ENCODE peak calls at places on chromosomes 2 and 18, in six cellular contexts. D is endothelial cell of umbilical vein, J is H1, B is stomach, G is esophagus muscularis mucosa, R is HL-60. A is an unnamed sample.

GRCh38 chr2:199535445-199536177 is 77.9 kb upstream of the SATB2 start:
- DNase-seq in D (no peak), J (no peak), B (no peak), G (no peak), R (no peak), A (no peak)

GRCh38 chr2:67456441-67456840 is 59.3 kb downstream of the ETAA1 start:
- DNase-seq in D (no peak), J (no peak), B (no peak), G (no peak), R (no peak), A (no peak)

GRCh38 chr18:79393626-79394401 is 1.9 kb upstream of the NFATC1 start:
- DNase-seq in D (peak; percentile 94), J (no peak), B (peak; percentile 83), G (no peak), R (no peak), A (peak; percentile 71)

GRCh38 chr2:211748339-211748738 is 790.3 kb downstream of the ERBB4 start:
- DNase-seq in D (no peak), J (no peak), B (no peak), G (no peak), R (no peak), A (no peak)

GRCh38 chr2:50556934-50557575 is 474.9 kb downstream of the NRXN1 start:
- DNase-seq in D (no peak), J (no peak), B (no peak), G (no peak), R (no peak), A (no peak)

GRCh38 chr2:180033993-180034894 is 27.1 kb upstream of the CWC22 start:
- DNase-seq in D (no peak), J (no peak), B (no peak), G (no peak), R (peak; percentile 9), A (no peak)

GRCh38 chr2:98387478-98387877 is 41.2 kb downstream of the CNGA3 start:
- DNase-seq in D (no peak), J (no peak), B (no peak), G (no peak), R (no peak), A (no peak)

GRCh38 chr2:83827618-83828017 is 631.5 kb downstream of the SUCLG1 start:
- DNase-seq in D (no peak), J (no peak), B (no peak), G (no peak), R (no peak), A (no peak)

GRCh38 chr2:120503793-120504571 is 158.0 kb downstream of the INHBB start:
- DNase-seq in D (peak; percentile 29), J (no peak), B (no peak), G (no peak), R (no peak), A (no peak)

GRCh38 chr2:71923143-71923525 is 224.5 kb downstream of the CYP26B1 start:
- DNase-seq in D (no peak), J (no peak), B (no peak), G (no peak), R (peak; percentile 0), A (no peak)

GRCh38 chr2:201649442-201649841 is 6.1 kb upstream of the TMEM237 start:
- DNase-seq in D (no peak), J (no peak), B (no peak), G (no peak), R (no peak), A (no peak)

GRCh38 chr2:73343992-73344391 is 41.6 kb upstream of the ALMS1 start:
- DNase-seq in D (no peak), J (no peak), B (no peak), G (no peak), R (no peak), A (no peak)

GRCh38 chr18:76528477-76529432 is 33.7 kb upstream of the ZNF516 start:
- DNase-seq in D (no peak), J (no peak), B (peak; percentile 46), G (no peak), R (peak; percentile 86), A (peak; percentile 25)

GRCh38 chr2:120526997-120527945 is 181.3 kb downstream of the INHBB start:
- DNase-seq in D (no peak), J (no peak), B (no peak), G (no peak), R (no peak), A (no peak)

GRCh38 chr2:20351555-20352229 is 1.0 kb upstream of the PUM2 start:
- DNase-seq in D (no peak), J (no peak), B (peak; percentile 60), G (peak; percentile 92), R (no peak), A (peak; percentile 68)

GRCh38 chr18:12645751-12646203 is 12.1 kb downstream of the SPIRE1 start:
- DNase-seq in D (peak; percentile 54), J (no peak), B (peak; percentile 36), G (no peak), R (no peak), A (peak; percentile 31)

GRCh38 chr18:80169607-80170006 is 60.5 kb downstream of the ADNP2 start:
- DNase-seq in D (no peak), J (no peak), B (no peak), G (no peak), R (no peak), A (no peak)

GRCh38 chr2:233373316-233373715 is 19.0 kb downstream of the DGKD start:
- DNase-seq in D (no peak), J (no peak), B (no peak), G (no peak), R (no peak), A (no peak)

GRCh38 chr2:134173338-134174016 is 80.4 kb upstream of the MGAT5 start:
- DNase-seq in D (no peak), J (no peak), B (peak; percentile 54), G (no peak), R (no peak), A (peak; percentile 36)

GRCh38 chr2:212956665-212957064 is 194.7 kb downstream of the IKZF2 start:
- DNase-seq in D (no peak), J (no peak), B (no peak), G (no peak), R (no peak), A (no peak)

GRCh38 chr2:58739033-58739432 is 497.9 kb upstream of the FANCL start:
- DNase-seq in D (no peak), J (no peak), B (no peak), G (no peak), R (no peak), A (no peak)

GRCh38 chr18:25650201-25650941 is 298.4 kb upstream of the ZNF521 start:
- DNase-seq in D (peak; percentile 55), J (no peak), B (no peak), G (no peak), R (no peak), A (no peak)

GRCh38 chr2:46850742-46851141 is 64.9 kb downstream of the MCFD2 start:
- DNase-seq in D (peak; percentile 89), J (no peak), B (peak; percentile 71), G (no peak), R (no peak), A (peak; percentile 35)

DNA sequence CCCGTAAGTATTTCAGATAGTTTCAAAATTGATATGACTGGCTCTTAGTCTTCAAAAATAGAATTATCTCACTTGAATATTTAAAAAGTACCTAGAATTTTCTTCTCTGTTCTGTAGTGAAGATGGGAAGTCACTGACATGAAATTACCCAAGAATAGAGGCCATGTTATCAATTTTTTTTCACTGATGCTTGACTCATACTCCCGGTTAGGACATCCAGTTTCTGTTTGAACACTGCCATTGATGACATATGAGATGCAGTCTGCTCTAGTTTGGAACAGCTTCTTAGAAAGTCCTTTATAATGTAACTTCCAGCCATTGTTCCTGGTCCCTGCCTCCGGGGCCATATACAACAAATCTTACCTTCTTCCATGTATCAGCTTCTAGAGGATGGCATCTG is 26.0 kb downstream of the MAP3K20 start:
- DNase-seq in D (no peak), J (no peak), B (no peak), G (no peak), R (no peak), A (no peak)
- TF ChIP-seq POLR2AphosphoS5 in D (no peak), J (no peak), B (no peak), G (no peak), R (no peak), A (no peak)

DNA sequence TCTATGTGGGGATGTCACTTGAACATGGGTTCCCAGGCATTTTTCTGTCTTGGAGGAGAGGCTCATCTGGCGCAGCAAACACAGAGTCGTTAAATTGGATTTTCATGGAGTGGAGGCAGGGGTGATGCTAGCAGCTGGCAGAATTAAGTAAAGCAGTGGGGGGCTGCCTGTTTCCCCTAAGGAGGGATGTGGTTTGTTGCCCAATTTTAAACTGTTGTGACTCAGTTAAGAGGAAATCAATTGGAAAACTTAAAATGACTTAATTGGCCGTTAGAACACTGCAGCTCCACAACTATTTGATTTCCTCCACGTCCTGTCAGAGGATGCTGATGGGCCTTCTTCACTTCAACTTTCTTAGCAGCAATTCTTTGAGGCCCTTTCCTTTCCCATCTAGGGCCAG is 354.1 kb upstream of the ATP5MC3 start:
- DNase-seq in D (no peak), J (no peak), B (no peak), G (no peak), R (no peak), A (no peak)
- TF ChIP-seq POLR2AphosphoS5 in D (no peak), J (no peak), B (no peak), G (no peak), R (no peak), A (no peak)

DNA sequence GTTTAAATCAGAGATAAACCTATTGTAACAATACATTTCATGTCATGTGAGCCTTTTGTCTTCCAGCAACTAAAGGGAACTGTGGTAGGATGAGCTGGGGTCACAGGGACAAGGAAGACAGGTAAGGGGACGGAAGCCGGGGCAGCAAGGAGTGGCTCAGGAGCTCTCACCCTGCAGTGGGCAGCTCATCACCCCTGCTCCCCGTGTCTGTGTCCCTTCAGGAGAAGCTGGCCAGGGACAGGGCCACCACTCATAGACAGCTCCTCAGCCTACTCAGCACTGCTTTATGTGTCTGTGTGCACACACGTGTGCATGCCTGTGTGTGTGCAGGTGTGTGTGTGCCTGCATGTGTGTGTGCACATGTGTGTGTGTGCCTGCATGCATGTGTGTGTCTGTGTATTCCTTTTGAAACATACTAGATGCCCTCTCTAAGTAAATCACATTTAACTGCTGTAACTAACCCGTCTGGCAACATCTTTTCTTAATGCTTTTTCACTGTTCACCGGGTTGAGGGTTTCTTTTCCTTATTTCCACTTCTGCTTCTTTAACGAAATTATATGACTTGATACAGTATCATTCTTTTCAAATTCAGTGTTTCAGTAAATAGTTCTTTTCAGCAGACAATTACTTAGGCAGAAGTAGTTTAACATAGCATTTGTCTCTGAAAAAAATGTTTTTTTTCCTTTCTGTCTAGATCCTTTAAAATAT is 44.2 kb downstream of the LRRFIP1 start:
- DNase-seq in D (no peak), J (no peak), B (no peak), G (no peak), R (no peak), A (no peak)
- TF ChIP-seq POLR2AphosphoS5 in D (no peak), J (no peak), B (no peak), G (no peak), R (no peak), A (no peak)

DNA sequence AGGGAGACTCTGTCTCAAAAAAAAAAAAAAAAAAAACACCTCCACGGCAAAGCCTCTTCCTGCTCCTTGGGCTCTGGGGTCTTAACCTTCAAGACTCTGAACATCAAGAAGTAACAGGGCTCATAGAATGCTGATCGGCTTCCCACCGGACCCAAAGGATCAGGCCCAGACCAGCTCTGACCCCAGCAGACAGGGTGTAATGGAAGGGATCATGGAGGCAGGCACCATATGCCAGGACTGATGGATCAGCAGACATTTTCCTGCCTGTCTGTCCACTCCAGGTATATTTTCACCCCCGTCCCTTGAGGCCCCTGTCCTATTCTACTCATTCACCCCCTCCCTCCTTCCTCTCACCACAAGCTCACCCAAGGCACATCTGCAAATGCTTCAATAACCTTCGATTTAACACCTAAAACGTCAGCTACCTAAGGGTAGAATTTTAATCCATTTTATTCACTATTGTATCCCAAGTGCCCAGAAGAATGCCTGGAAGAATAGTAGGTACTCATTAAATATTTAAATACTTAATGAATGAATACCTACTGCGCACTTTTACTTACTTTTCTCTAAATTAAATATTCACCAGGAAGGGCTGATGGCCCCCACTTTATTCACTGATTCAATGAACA is 4.6 kb upstream of the SPEG start:
- DNase-seq in D (no peak), J (no peak), B (no peak), G (no peak), R (no peak), A (no peak)
- TF ChIP-seq POLR2AphosphoS5 in D (no peak), J (no peak), B (peak; percentile 57), G (peak; percentile 94), R (no peak), A (no peak)

A was measured in prostate gland.